ENCODE peak calls at places on chromosomes 16 and 17, in six cellular contexts. Q, O, X, A, D and B are unnamed samples.

GRCh38 chr16:74699666-74700065 is 996 bp downstream of the MLKL start:
- DNase-seq in Q (no peak), O (no peak), D (no peak), A (no peak), X (no peak), B (no peak)

GRCh38 chr17:44972953-44973352 is 4.8 kb upstream of the C1QL1 start:
- DNase-seq in D (no peak), Q (no peak), A (no peak), O (peak; percentile 60), X (no peak), B (no peak)

GRCh38 chr17:70610161-70610560 is 440.8 kb downstream of the KCNJ2 start:
- DNase-seq in Q (no peak), D (no peak), A (no peak), O (no peak), X (no peak), B (no peak)

GRCh38 chr17:81020767-81021497 is 14.0 kb upstream of the BAIAP2 start:
- DNase-seq in A (no peak), D (no peak), O (peak; percentile 91), Q (peak; percentile 69), X (no peak), B (no peak)

GRCh38 chr17:36847293-36847645 is 90.0 kb upstream of the LHX1 start:
- DNase-seq in D (no peak), X (no peak), Q (no peak), O (no peak), A (no peak), B (no peak)

GRCh38 chr16:66950971-66951790 is 9.9 kb upstream of the CES3 start:
- DNase-seq in Q (no peak), A (no peak), X (no peak), O (peak; percentile 38), D (no peak), B (no peak)

GRCh38 chr16:73572135-73572534 is 524.2 kb upstream of the ZFHX3 start:
- DNase-seq in Q (peak; percentile 28), A (no peak), O (peak; percentile 9), D (no peak), X (peak; percentile 16), B (no peak)

GRCh38 chr17:4945176-4945943 is 3.0 kb downstream of the PFN1 start:
- DNase-seq in O (peak; percentile 96), X (peak; percentile 49), Q (peak; percentile 86), A (peak; percentile 60), D (peak; percentile 79), B (peak; percentile 61)

GRCh38 chr16:585351-585750 is 4.5 kb upstream of the RAB40C start:
- DNase-seq in O (no peak), Q (no peak), D (peak; percentile 22), A (no peak), X (no peak), B (no peak)

GRCh38 chr17:42354956-42355843 is 33.0 kb downstream of the STAT3 start:
- DNase-seq in O (peak; percentile 79), X (no peak), D (no peak), Q (no peak), A (no peak), B (no peak)

GRCh38 chr17:34755981-34756669 is 176.7 kb downstream of the TMEM132E start:
- DNase-seq in Q (no peak), X (no peak), D (no peak), A (no peak), O (no peak), B (no peak)

GRCh38 chr17:76497979-76498885 is 3.0 kb downstream of the RHBDF2 start:
- DNase-seq in D (peak; percentile 62), O (peak; percentile 91), A (no peak), Q (peak; percentile 81), X (peak; percentile 45), B (no peak)

GRCh38 chr17:65967372-65967771 is 224.6 kb downstream of the CEP112 start:
- DNase-seq in X (no peak), D (no peak), Q (no peak), O (no peak), A (no peak), B (no peak)

GRCh38 chr17:79006001-79006400 is 3.6 kb downstream of the CANT1 start:
- DNase-seq in X (no peak), D (peak; percentile 10), Q (no peak), A (no peak), O (no peak), B (no peak)

GRCh38 chr16:67719778-67720144 is 645 bp upstream of the GFOD2 start:
- DNase-seq in Q (no peak), D (no peak), O (peak; percentile 79), A (no peak), X (no peak), B (no peak)

GRCh38 chr16:4679156-4679853 is 14.1 kb upstream of the NUDT16L1 start:
- DNase-seq in O (no peak), A (no peak), X (no peak), Q (no peak), D (peak; percentile 56), B (no peak)

GRCh38 chr17:79330696-79331095 is 256.1 kb downstream of the ENGASE start:
- DNase-seq in D (no peak), Q (no peak), A (no peak), X (no peak), O (no peak), B (no peak)

GRCh38 chr16:77212736-77213541 is 13.7 kb downstream of the SYCE1L start:
- DNase-seq in A (peak; percentile 72), O (peak; percentile 58), Q (peak; percentile 59), D (peak; percentile 71), X (peak; percentile 40), B (peak; percentile 61)

GRCh38 chr16:61432421-61432820 is 603.8 kb downstream of the CDH8 start:
- DNase-seq in A (no peak), D (no peak), O (peak; percentile 0), Q (no peak), X (no peak), B (no peak)

GRCh38 chr17:50176559-50177471 is 11.0 kb downstream of the SGCA start:
- DNase-seq in X (no peak), A (no peak), D (no peak), O (peak; percentile 41), Q (peak; percentile 9), B (no peak)

GRCh38 chr16:56726283-56726682 is 3.6 kb upstream of the NUP93 start:
- DNase-seq in X (no peak), A (no peak), D (no peak), O (no peak), Q (no peak), B (no peak)

GRCh38 chr17:6913608-6914443 is 82.0 kb upstream of the ALOX12 start:
- DNase-seq in X (peak; percentile 44), A (peak; percentile 64), O (peak; percentile 74), D (peak; percentile 72), Q (peak; percentile 77), B (peak; percentile 51)

GRCh38 chr17:16676645-16677044 is 13.4 kb upstream of the CCDC144A start:
- DNase-seq in A (no peak), Q (no peak), O (no peak), X (no peak), D (no peak), B (no peak)

GRCh38 chr16:12119562-12119961 is 143.0 kb downstream of the SNX29 start:
- DNase-seq in A (no peak), X (no peak), D (no peak), Q (no peak), O (peak; percentile 57), B (no peak)

GRCh38 chr16:88287219-88287618 is 95.5 kb upstream of the ZNF469 start:
- DNase-seq in X (no peak), D (no peak), O (no peak), A (no peak), Q (no peak), B (no peak)

DNA sequence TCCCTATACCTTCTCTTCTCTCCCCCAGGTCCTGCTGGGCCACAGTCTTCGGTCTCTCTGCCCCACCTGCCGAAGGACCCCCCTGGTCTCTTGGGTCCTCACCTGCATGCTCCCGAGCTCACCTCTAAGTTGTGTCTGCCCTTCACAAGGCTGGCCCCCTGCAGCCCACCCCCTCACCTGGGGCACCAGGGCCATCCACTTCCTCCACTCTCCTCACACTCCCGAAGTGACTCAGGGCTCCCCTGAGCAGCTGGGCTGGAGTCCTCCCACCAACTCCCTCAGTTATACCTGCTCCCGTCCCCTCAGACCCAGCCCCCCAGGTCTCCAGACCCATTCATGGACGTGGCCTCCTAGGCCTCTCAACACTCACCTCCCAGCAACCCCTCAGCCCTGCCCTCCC is 822.0 kb downstream of the KCNJ18 start:
- DNase-seq in Q (no peak), A (no peak), X (no peak), O (no peak), D (no peak), B (no peak)
- H3K9me3 ChIP-seq in Q (no peaks in the 10 kb centered on the region), A (peaks cover 15% of the 10 kb centered on the region), X (no peaks in the 10 kb centered on the region), O (no peaks in the 10 kb centered on the region), D (no peaks in the 10 kb centered on the region), B (no peaks in the 10 kb centered on the region)

GRCh38 chr16:3305109-3306068 is at the start of the genes TIGD7 and ZNF75A:
- DNase-seq in O (peak; percentile 96), A (peak; percentile 86), D (peak; percentile 83), Q (peak; percentile 88), X (peak; percentile 56), B (peak; percentile 68)
- H3K9me3 ChIP-seq in O (peaks cover 9% of the 10 kb centered on the region), A (peaks cover 74% of the 10 kb centered on the region), D (no peaks in the 10 kb centered on the region), Q (peaks cover 58% of the 10 kb centered on the region), X (peaks cover 62% of the 10 kb centered on the region), B (peaks cover 16% of the 10 kb centered on the region)

GRCh38 chr16:35410438-35410837 is 1951.0 kb downstream of the TP53TG3F start:
- DNase-seq in A (no peak), X (no peak), Q (no peak), D (no peak), O (no peak), B (no peak)

GRCh38 chr16:35414139-35414538 is 1954.7 kb downstream of the TP53TG3F start:
- DNase-seq in Q (no peak), X (no peak), O (no peak), D (no peak), A (no peak), B (no peak)

GRCh38 chr16:35411156-35411555 is 1951.7 kb downstream of the TP53TG3F start:
- DNase-seq in X (no peak), D (no peak), O (no peak), A (no peak), Q (no peak), B (no peak)

GRCh38 chr16:35409503-35409902 is 1950.1 kb downstream of the TP53TG3F start:
- DNase-seq in O (no peak), Q (no peak), D (no peak), X (no peak), A (no peak), B (no peak)

DNA sequence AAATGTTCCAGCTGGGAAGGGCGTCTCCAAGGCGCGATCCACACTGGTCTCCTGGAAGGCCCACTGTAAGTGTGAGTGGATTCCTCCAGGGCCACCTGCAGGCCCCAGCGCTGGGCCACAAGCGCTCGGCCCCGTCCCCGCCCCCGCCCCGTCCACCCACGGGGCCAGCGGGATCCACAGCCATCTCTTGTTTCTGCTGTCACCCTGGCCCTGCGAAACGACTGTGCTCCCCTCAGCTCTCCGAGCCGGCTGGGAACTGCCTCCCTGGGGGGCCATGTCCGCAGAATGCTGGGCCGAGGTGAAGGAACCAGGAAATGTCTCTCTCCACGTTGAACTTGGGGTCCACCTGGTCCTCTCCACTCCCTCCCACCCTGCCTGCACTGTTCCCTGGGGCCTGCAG is 1955.2 kb downstream of the TP53TG3F start:
- DNase-seq in A (no peak), Q (no peak), X (no peak), O (no peak), D (no peak), B (no peak)
- H3K9me3 ChIP-seq in A (peaks cover 7% of the 10 kb centered on the region), Q (no peaks in the 10 kb centered on the region), X (no peaks in the 10 kb centered on the region), O (no peaks in the 10 kb centered on the region), D (no peaks in the 10 kb centered on the region), B (no peaks in the 10 kb centered on the region)

GRCh38 chr16:31674686-31675085 is 147.0 kb downstream of the AHSP start:
- DNase-seq in O (no peak), Q (no peak), X (no peak), D (no peak), A (no peak), B (no peak)
- H3K9me3 ChIP-seq in O (no peaks in the 10 kb centered on the region), Q (no peaks in the 10 kb centered on the region), X (no peaks in the 10 kb centered on the region), D (no peaks in the 10 kb centered on the region), A (no peaks in the 10 kb centered on the region), B (no peaks in the 10 kb centered on the region)

GRCh38 chr17:73972056-73972455 is 231.4 kb upstream of the RPL38 start:
- DNase-seq in D (no peak), X (no peak), A (no peak), Q (no peak), O (no peak), B (no peak)
- H3K9me3 ChIP-seq in D (no peaks in the 10 kb centered on the region), X (no peaks in the 10 kb centered on the region), A (no peaks in the 10 kb centered on the region), Q (no peaks in the 10 kb centered on the region), O (no peaks in the 10 kb centered on the region), B (no peaks in the 10 kb centered on the region)